ENCODE peak calls at places on chromosomes 2 and 18, in six cellular contexts. One of them, this sample, is unnamed.

GRCh38 chr2:176583530-176584101 is 314.4 kb downstream of the MTX2 start:
- DNase-seq in substantia nigra: no peak
- DNase-seq in NCI-H1092: no peak
- DNase-seq in activated CD4-positive, CD25-positive, alpha-beta regulatory T cell treated with anti-CD3 and anti-CD28 coated beads, Interleukin-2, amount 50 U/mL, for 16 hours: no peak
- DNase-seq in NB4: no peak
- DNase-seq in NCI-H2081 treated with DMSO at 0.1 percent for 48 hours: no peak
- DNase-seq in this sample: no peak

GRCh38 chr2:27109083-27109482 is 9.8 kb downstream of the CGREF1 start:
- DNase-seq in activated CD4-positive, CD25-positive, alpha-beta regulatory T cell treated with anti-CD3 and anti-CD28 coated beads, Interleukin-2, amount 50 U/mL, for 16 hours: no peak
- DNase-seq in NB4: no peak
- DNase-seq in NCI-H2081 treated with DMSO at 0.1 percent for 48 hours: no peak
- DNase-seq in substantia nigra: no peak
- DNase-seq in NCI-H1092: no peak
- DNase-seq in this sample: no peak

GRCh38 chr2:61694312-61695274 is 156.4 kb upstream of the XPO1 start:
- DNase-seq in NB4: peak
- DNase-seq in NCI-H2081 treated with DMSO at 0.1 percent for 48 hours: peak
- DNase-seq in activated CD4-positive, CD25-positive, alpha-beta regulatory T cell treated with anti-CD3 and anti-CD28 coated beads, Interleukin-2, amount 50 U/mL, for 16 hours: peak
- DNase-seq in NCI-H1092: peak
- DNase-seq in substantia nigra: peak
- DNase-seq in this sample: peak

GRCh38 chr2:66962625-66963207 is 434.4 kb upstream of the ETAA1 start:
- DNase-seq in substantia nigra: no peak
- DNase-seq in NCI-H2081 treated with DMSO at 0.1 percent for 48 hours: no peak
- DNase-seq in NB4: no peak
- DNase-seq in NCI-H1092: no peak
- DNase-seq in activated CD4-positive, CD25-positive, alpha-beta regulatory T cell treated with anti-CD3 and anti-CD28 coated beads, Interleukin-2, amount 50 U/mL, for 16 hours: no peak
- DNase-seq in this sample: no peak

GRCh38 chr2:157875720-157876065 is 437 bp downstream of the ACVR1 start:
- DNase-seq in NB4: no peak
- DNase-seq in NCI-H1092: no peak
- DNase-seq in activated CD4-positive, CD25-positive, alpha-beta regulatory T cell treated with anti-CD3 and anti-CD28 coated beads, Interleukin-2, amount 50 U/mL, for 16 hours: no peak
- DNase-seq in NCI-H2081 treated with DMSO at 0.1 percent for 48 hours: no peak
- DNase-seq in substantia nigra: no peak
- DNase-seq in this sample: no peak

GRCh38 chr2:14654733-14655346 is 22.3 kb downstream of the LRATD1 start:
- DNase-seq in substantia nigra: no peak
- DNase-seq in NCI-H1092: no peak
- DNase-seq in NB4: no peak
- DNase-seq in activated CD4-positive, CD25-positive, alpha-beta regulatory T cell treated with anti-CD3 and anti-CD28 coated beads, Interleukin-2, amount 50 U/mL, for 16 hours: no peak
- DNase-seq in NCI-H2081 treated with DMSO at 0.1 percent for 48 hours: no peak
- DNase-seq in this sample: no peak

GRCh38 chr2:217934321-217935131 is 68.3 kb downstream of the TNS1 start:
- DNase-seq in activated CD4-positive, CD25-positive, alpha-beta regulatory T cell treated with anti-CD3 and anti-CD28 coated beads, Interleukin-2, amount 50 U/mL, for 16 hours: no peak
- DNase-seq in NB4: peak
- DNase-seq in NCI-H1092: no peak
- DNase-seq in substantia nigra: no peak
- DNase-seq in NCI-H2081 treated with DMSO at 0.1 percent for 48 hours: no peak
- DNase-seq in this sample: no peak

GRCh38 chr2:86044614-86045013 is 61.1 kb downstream of the POLR1A start:
- DNase-seq in activated CD4-positive, CD25-positive, alpha-beta regulatory T cell treated with anti-CD3 and anti-CD28 coated beads, Interleukin-2, amount 50 U/mL, for 16 hours: no peak
- DNase-seq in substantia nigra: no peak
- DNase-seq in NCI-H1092: no peak
- DNase-seq in NCI-H2081 treated with DMSO at 0.1 percent for 48 hours: no peak
- DNase-seq in NB4: no peak
- DNase-seq in this sample: no peak

GRCh38 chr2:218329826-218330651 is 26.6 kb upstream of the CATIP start:
- DNase-seq in activated CD4-positive, CD25-positive, alpha-beta regulatory T cell treated with anti-CD3 and anti-CD28 coated beads, Interleukin-2, amount 50 U/mL, for 16 hours: no peak
- DNase-seq in NCI-H1092: no peak
- DNase-seq in substantia nigra: peak
- DNase-seq in NB4: peak
- DNase-seq in NCI-H2081 treated with DMSO at 0.1 percent for 48 hours: no peak
- DNase-seq in this sample: no peak

GRCh38 chr2:437772-438393 is 150.0 kb upstream of the ALKAL2 start:
- DNase-seq in substantia nigra: no peak
- DNase-seq in NCI-H1092: peak
- DNase-seq in activated CD4-positive, CD25-positive, alpha-beta regulatory T cell treated with anti-CD3 and anti-CD28 coated beads, Interleukin-2, amount 50 U/mL, for 16 hours: peak
- DNase-seq in NB4: peak
- DNase-seq in NCI-H2081 treated with DMSO at 0.1 percent for 48 hours: no peak
- DNase-seq in this sample: peak

GRCh38 chr2:8643238-8643995 is 38.4 kb upstream of the ID2 start:
- DNase-seq in activated CD4-positive, CD25-positive, alpha-beta regulatory T cell treated with anti-CD3 and anti-CD28 coated beads, Interleukin-2, amount 50 U/mL, for 16 hours: no peak
- DNase-seq in NB4: no peak
- DNase-seq in NCI-H2081 treated with DMSO at 0.1 percent for 48 hours: no peak
- DNase-seq in NCI-H1092: no peak
- DNase-seq in substantia nigra: no peak
- DNase-seq in this sample: no peak

GRCh38 chr2:239778861-239779591 is 246.1 kb downstream of the NDUFA10 start:
- DNase-seq in substantia nigra: no peak
- DNase-seq in NCI-H1092: no peak
- DNase-seq in NB4: no peak
- DNase-seq in activated CD4-positive, CD25-positive, alpha-beta regulatory T cell treated with anti-CD3 and anti-CD28 coated beads, Interleukin-2, amount 50 U/mL, for 16 hours: no peak
- DNase-seq in NCI-H2081 treated with DMSO at 0.1 percent for 48 hours: no peak
- DNase-seq in this sample: no peak

GRCh38 chr18:25164837-25165791 is 186.9 kb downstream of the ZNF521 start:
- DNase-seq in NCI-H2081 treated with DMSO at 0.1 percent for 48 hours: no peak
- DNase-seq in NB4: peak
- DNase-seq in activated CD4-positive, CD25-positive, alpha-beta regulatory T cell treated with anti-CD3 and anti-CD28 coated beads, Interleukin-2, amount 50 U/mL, for 16 hours: no peak
- DNase-seq in NCI-H1092: no peak
- DNase-seq in substantia nigra: no peak
- DNase-seq in this sample: no peak

GRCh38 chr2:84631047-84631446 is 114.7 kb downstream of the DNAH6 start:
- DNase-seq in NCI-H2081 treated with DMSO at 0.1 percent for 48 hours: no peak
- DNase-seq in activated CD4-positive, CD25-positive, alpha-beta regulatory T cell treated with anti-CD3 and anti-CD28 coated beads, Interleukin-2, amount 50 U/mL, for 16 hours: no peak
- DNase-seq in substantia nigra: no peak
- DNase-seq in NB4: peak
- DNase-seq in NCI-H1092: peak
- DNase-seq in this sample: no peak

GRCh38 chr2:156517419-156517818 is 81.2 kb downstream of the GPD2 start:
- DNase-seq in NCI-H2081 treated with DMSO at 0.1 percent for 48 hours: no peak
- DNase-seq in NCI-H1092: no peak
- DNase-seq in NB4: no peak
- DNase-seq in activated CD4-positive, CD25-positive, alpha-beta regulatory T cell treated with anti-CD3 and anti-CD28 coated beads, Interleukin-2, amount 50 U/mL, for 16 hours: no peak
- DNase-seq in substantia nigra: no peak
- DNase-seq in this sample: no peak

GRCh38 chr2:64327510-64328414 is 126.2 kb upstream of the LGALSL start:
- DNase-seq in substantia nigra: peak
- DNase-seq in NCI-H2081 treated with DMSO at 0.1 percent for 48 hours: no peak
- DNase-seq in NB4: peak
- DNase-seq in activated CD4-positive, CD25-positive, alpha-beta regulatory T cell treated with anti-CD3 and anti-CD28 coated beads, Interleukin-2, amount 50 U/mL, for 16 hours: no peak
- DNase-seq in NCI-H1092: peak
- DNase-seq in this sample: no peak

GRCh38 chr18:71678144-71678543 is 866.0 kb downstream of the CBLN2 start:
- DNase-seq in NB4: no peak
- DNase-seq in activated CD4-positive, CD25-positive, alpha-beta regulatory T cell treated with anti-CD3 and anti-CD28 coated beads, Interleukin-2, amount 50 U/mL, for 16 hours: no peak
- DNase-seq in substantia nigra: no peak
- DNase-seq in NCI-H2081 treated with DMSO at 0.1 percent for 48 hours: no peak
- DNase-seq in NCI-H1092: no peak
- DNase-seq in this sample: no peak

GRCh38 chr2:172446524-172447063 is 19.2 kb downstream of the ITGA6 start:
- DNase-seq in NB4: no peak
- DNase-seq in NCI-H2081 treated with DMSO at 0.1 percent for 48 hours: no peak
- DNase-seq in activated CD4-positive, CD25-positive, alpha-beta regulatory T cell treated with anti-CD3 and anti-CD28 coated beads, Interleukin-2, amount 50 U/mL, for 16 hours: no peak
- DNase-seq in substantia nigra: no peak
- DNase-seq in NCI-H1092: no peak
- DNase-seq in this sample: no peak

GRCh38 chr2:10980886-10981425 is 69.2 kb downstream of the KCNF1 start:
- DNase-seq in NCI-H1092: no peak
- DNase-seq in substantia nigra: no peak
- DNase-seq in NB4: no peak
- DNase-seq in NCI-H2081 treated with DMSO at 0.1 percent for 48 hours: no peak
- DNase-seq in activated CD4-positive, CD25-positive, alpha-beta regulatory T cell treated with anti-CD3 and anti-CD28 coated beads, Interleukin-2, amount 50 U/mL, for 16 hours: no peak
- DNase-seq in this sample: no peak

GRCh38 chr2:204691911-204692510 is 146.7 kb downstream of the PARD3B start:
- DNase-seq in NCI-H1092: peak
- DNase-seq in NB4: peak
- DNase-seq in activated CD4-positive, CD25-positive, alpha-beta regulatory T cell treated with anti-CD3 and anti-CD28 coated beads, Interleukin-2, amount 50 U/mL, for 16 hours: no peak
- DNase-seq in substantia nigra: peak
- DNase-seq in NCI-H2081 treated with DMSO at 0.1 percent for 48 hours: no peak
- DNase-seq in this sample: no peak

GRCh38 chr2:43937269-43937820 is 58.4 kb downstream of the LRPPRC start:
- DNase-seq in substantia nigra: no peak
- DNase-seq in activated CD4-positive, CD25-positive, alpha-beta regulatory T cell treated with anti-CD3 and anti-CD28 coated beads, Interleukin-2, amount 50 U/mL, for 16 hours: no peak
- DNase-seq in NB4: no peak
- DNase-seq in NCI-H1092: no peak
- DNase-seq in NCI-H2081 treated with DMSO at 0.1 percent for 48 hours: no peak
- DNase-seq in this sample: no peak

This sample was measured in NCI-H187 treated with DMSO at 0.1 percent for 48 hours.